ENCODE peak calls at places on chromosomes 1 and 21, in five cellular contexts. A, H, B, D and W are unnamed samples.

GRCh38 chr1:161367684-161368398 is at the start of gene CFAP126:
- DNase-seq in A (peak; percentile 70), H (peak; percentile 86), B (peak; percentile 95), D (peak; percentile 35), W (peak; percentile 76)

GRCh38 chr1:71031426-71031825 is 16.2 kb downstream of the PTGER3 start:
- DNase-seq in A (peak; percentile 11), H (no peak), B (no peak), D (no peak), W (no peak)

GRCh38 chr1:181113061-181113695 is 24.7 kb downstream of the IER5 start:
- DNase-seq in A (peak; percentile 77), H (no peak), B (peak; percentile 78), D (no peak), W (no peak)

GRCh38 chr1:31627301-31627929 is 9.9 kb downstream of the HCRTR1 start:
- DNase-seq in A (no peak), H (peak; percentile 81), B (no peak), D (no peak), W (no peak)

GRCh38 chr21:46418265-46418946 is 40.3 kb upstream of the DIP2A start:
- DNase-seq in A (no peak), H (no peak), B (peak; percentile 51), D (no peak), W (no peak)

GRCh38 chr21:35520869-35521268 is 471.8 kb upstream of the RUNX1 start:
- DNase-seq in A (no peak), H (no peak), B (no peak), D (no peak), W (no peak)

GRCh38 chr1:207140536-207140935 is 36.5 kb downstream of the C4BPA start:
- DNase-seq in A (no peak), H (no peak), B (no peak), D (no peak), W (no peak)

GRCh38 chr1:229758101-229759036 is 132.3 kb downstream of the URB2 start:
- DNase-seq in A (peak; percentile 1), H (no peak), B (no peak), D (no peak), W (no peak)

GRCh38 chr1:237154173-237154572 is 112.2 kb downstream of the RYR2 start:
- DNase-seq in A (peak; percentile 33), H (no peak), B (no peak), D (no peak), W (no peak)

GRCh38 chr1:234315588-234315987 is 57.7 kb upstream of the COA6 start:
- DNase-seq in A (no peak), H (no peak), B (peak; percentile 66), D (no peak), W (no peak)

GRCh38 chr1:162151900-162152829 is 82.7 kb downstream of the NOS1AP start:
- DNase-seq in A (peak; percentile 64), H (peak; percentile 33), B (no peak), D (no peak), W (peak; percentile 1)

GRCh38 chr21:38229260-38229877 is 27.4 kb upstream of the KCNJ15 start:
- DNase-seq in A (no peak), H (no peak), B (no peak), D (no peak), W (no peak)

GRCh38 chr1:119715542-119715941 is 3.8 kb downstream of the PHGDH start:
- DNase-seq in A (peak; percentile 21), H (no peak), B (no peak), D (no peak), W (no peak)

GRCh38 chr1:201556841-201557571 is 18.1 kb downstream of the NAV1 start:
- DNase-seq in A (peak; percentile 69), H (no peak), B (peak; percentile 88), D (no peak), W (no peak)

GRCh38 chr1:248834343-248834940 is 3.6 kb upstream of the ZNF672 start:
- DNase-seq in A (no peak), H (no peak), B (no peak), D (no peak), W (no peak)

GRCh38 chr1:95451054-95451453 is 217.0 kb downstream of the RWDD3 start:
- DNase-seq in A (no peak), H (no peak), B (no peak), D (no peak), W (no peak)

GRCh38 chr1:68197891-68198290 is 34.4 kb downstream of the WLS start:
- DNase-seq in A (peak; percentile 49), H (no peak), B (no peak), D (no peak), W (no peak)

GRCh38 chr1:7018826-7019225 is 233.6 kb downstream of the CAMTA1 start:
- DNase-seq in A (no peak), H (no peak), B (no peak), D (no peak), W (no peak)

GRCh38 chr1:184593612-184594011 is 161.0 kb downstream of the EDEM3 start:
- DNase-seq in A (peak; percentile 45), H (no peak), B (no peak), D (no peak), W (no peak)

GRCh38 chr1:201062511-201063189 is 39.1 kb upstream of the KIF21B start:
- DNase-seq in A (no peak), H (no peak), B (peak; percentile 67), D (no peak), W (no peak)

GRCh38 chr1:180888870-180889269 is 23.8 kb upstream of the KIAA1614 start:
- DNase-seq in A (no peak), H (no peak), B (no peak), D (peak; percentile 50), W (no peak)

GRCh38 chr1:13725714-13726175 is 25.8 kb downstream of the PRDM2 start:
- DNase-seq in A (peak; percentile 25), H (no peak), B (no peak), D (no peak), W (peak; percentile 36)

GRCh38 chr1:225652726-225653462 is at the start of gene ENAH:
- DNase-seq in A (peak; percentile 76), H (peak; percentile 91), B (peak; percentile 95), D (no peak), W (peak; percentile 42)

GRCh38 chr1:113808450-113809195 is 3.7 kb downstream of the RSBN1 start:
- DNase-seq in A (no peak), H (no peak), B (no peak), D (no peak), W (no peak)

GRCh38 chr1:36874271-36875017 is 159.9 kb downstream of the GRIK3 start:
- DNase-seq in A (no peak), H (no peak), B (peak; percentile 73), D (no peak), W (no peak)

GRCh38 chr1:225533238-225533637 is 105.4 kb upstream of the LBR start:
- DNase-seq in A (peak; percentile 10), H (no peak), B (no peak), D (no peak), W (no peak)

GRCh38 chr1:25837253-25837875 is 17.6 kb downstream of the MTFR1L start:
- DNase-seq in A (no peak), H (no peak), B (peak; percentile 70), D (no peak), W (no peak)

GRCh38 chr1:198657550-198658064 is 18.8 kb downstream of the PTPRC start:
- DNase-seq in A (peak; percentile 98), H (no peak), B (peak; percentile 22), D (no peak), W (no peak)

GRCh38 chr1:221439734-221440436 is 302.0 kb downstream of the DUSP10 start:
- DNase-seq in A (peak; percentile 98), H (no peak), B (peak; percentile 73), D (no peak), W (no peak)

GRCh38 chr1:226261818-226262217 is 38.4 kb downstream of the MIXL1 start:
- DNase-seq in A (no peak), H (no peak), B (no peak), D (no peak), W (no peak)

DNA sequence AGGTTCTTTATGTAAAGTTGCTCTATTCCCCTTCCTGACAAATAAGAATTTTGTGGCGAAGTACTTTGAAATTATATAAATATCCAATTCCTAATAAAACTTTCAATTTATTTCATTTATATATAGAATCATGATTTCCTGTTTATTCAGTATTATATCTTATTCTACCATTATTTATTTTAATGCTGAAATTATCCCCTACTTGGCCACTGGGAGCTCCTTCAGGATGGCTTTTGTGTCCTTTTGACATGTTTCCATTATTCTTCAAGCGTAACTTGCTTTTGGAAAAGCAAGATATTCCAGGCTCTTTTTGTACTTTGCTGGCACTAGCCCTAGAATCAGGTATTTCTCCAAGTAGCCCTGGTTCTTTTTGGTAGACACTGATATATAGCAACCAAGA is 67.2 kb upstream of the CACYBP start:
- DNase-seq in A (no peak), H (no peak), B (no peak), D (no peak), W (no peak)
- TF ChIP-seq CTCF in A (no peak), H (no peak), B (peak; percentile 24), D (no peak), W (no peak)

GRCh38 chr1:154864189-154864985 is 5.7 kb downstream of the KCNN3 start:
- DNase-seq in A (no peak), H (no peak), B (no peak), D (no peak), W (no peak)

GRCh38 chr1:154866995-154867795 is 2.9 kb downstream of the KCNN3 start:
- DNase-seq in A (peak; percentile 85), H (no peak), B (peak; percentile 96), D (no peak), W (no peak)

GRCh38 chr1:154863702-154864174 is 6.3 kb downstream of the KCNN3 start:
- DNase-seq in A (peak; percentile 75), H (no peak), B (peak; percentile 92), D (peak; percentile 85), W (no peak)

GRCh38 chr1:154866257-154866994 is 3.7 kb downstream of the KCNN3 start:
- DNase-seq in A (peak; percentile 44), H (no peak), B (peak; percentile 77), D (no peak), W (no peak)

DNA sequence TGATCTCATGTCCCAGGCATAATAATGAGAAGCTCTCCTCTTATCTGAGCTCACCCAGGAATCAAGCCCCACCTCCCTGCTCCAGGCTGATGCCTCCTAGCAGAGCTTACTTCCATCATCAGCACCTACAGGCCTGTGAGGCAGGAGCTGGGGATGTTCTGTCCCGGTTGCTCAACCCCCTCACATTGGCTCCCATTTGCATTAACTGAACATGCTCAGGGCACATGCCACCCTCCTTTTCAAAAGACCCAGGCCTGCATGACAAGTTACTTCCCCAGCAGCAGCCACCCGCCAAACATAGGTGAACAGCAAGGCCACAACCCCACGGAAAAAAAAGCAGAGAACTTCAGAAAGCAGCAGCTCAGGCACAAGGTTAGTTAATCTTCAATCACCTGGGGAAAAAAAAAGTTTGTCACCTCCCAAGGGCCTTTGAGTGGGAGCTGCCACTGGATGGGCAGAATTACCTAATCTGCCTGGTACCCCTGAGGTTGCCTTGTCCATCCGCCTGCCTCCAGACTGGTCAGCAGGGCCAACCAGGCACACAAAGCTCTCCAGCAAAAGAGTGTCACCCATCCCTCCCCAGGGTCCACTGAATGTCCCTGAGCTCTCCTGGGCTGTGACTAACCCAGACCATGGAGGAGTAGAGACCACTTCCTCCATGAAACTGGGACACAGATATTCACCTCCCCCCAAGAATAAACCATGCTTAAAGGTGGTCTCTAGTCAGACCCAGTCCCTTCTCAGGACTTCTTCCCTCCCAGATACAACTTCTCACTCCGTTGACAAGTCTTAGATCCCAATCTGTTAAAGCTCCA is 4.4 kb downstream of the KCNN3 start:
- DNase-seq in A (no peak), H (no peak), B (peak; percentile 53), D (no peak), W (no peak)
- H3K4me3 ChIP-seq in A (no peak overlapping the region), H (no peak overlapping the region), B (no peak overlapping the region), D (peak overlapping the region; percentile 49), W (no peak overlapping the region)

GRCh38 chr1:212486591-212486963 is 53.9 kb downstream of the NENF start:
- DNase-seq in A (no peak), H (no peak), B (no peak), D (no peak), W (no peak)
- H3K27ac ChIP-seq in A (no peak overlapping the region), H (no peak overlapping the region), B (peak overlapping the region; percentile 75), D (no peak overlapping the region), W (no peak overlapping the region)

GRCh38 chr1:94240822-94241221 is 3.4 kb upstream of the ARHGAP29 start:
- DNase-seq in A (peak; percentile 27), H (no peak), B (no peak), D (no peak), W (no peak)
- TF ChIP-seq CTCF in A (peak; percentile 40), H (no peak), B (peak; percentile 21), D (no peak), W (no peak)